ENCODE peak calls at places on chromosome 13, in five cellular contexts. P is neural progenitor cell, U is DND-41, J is GM23248, S is PC-3. Q is an unnamed sample. For H3K4me1, the result is how much of the 10 kb centered on the place peaks cover.

GRCh38 chr13:106118050-106118449 is 417.4 kb downstream of the EFNB2 start:
- DNase-seq in P (no peak), U (no peak), J (peak), S (no peak), Q (peak)

GRCh38 chr13:75226092-75226491 is 255.9 kb downstream of the TBC1D4 start:
- DNase-seq in P (no peak), U (no peak), J (peak), S (peak), Q (no peak)

GRCh38 chr13:33763021-33763420 is 54.9 kb upstream of the RFC3 start:
- DNase-seq in P (no peak), U (no peak), J (peak), S (no peak), Q (no peak)

GRCh38 chr13:50375792-50376191 is 360.5 kb downstream of the KCNRG start:
- DNase-seq in P (no peak), U (no peak), J (peak), S (peak), Q (peak)

GRCh38 chr13:75368167-75368566 is 113.8 kb downstream of the TBC1D4 start:
- DNase-seq in P (no peak), U (no peak), J (peak), S (peak), Q (peak)

GRCh38 chr13:59510377-59510776 is 653.4 kb downstream of the DIAPH3 start:
- DNase-seq in P (no peak), U (no peak), J (no peak), S (no peak), Q (no peak)

GRCh38 chr13:57680609-57681008 is 49.1 kb downstream of the PCDH17 start:
- DNase-seq in P (no peak), U (no peak), J (no peak), S (no peak), Q (no peak)

GRCh38 chr13:96822900-96823299 is 171.4 kb downstream of the OXGR1 start:
- DNase-seq in P (peak), U (no peak), J (peak), S (peak), Q (no peak)

GRCh38 chr13:81017525-81018152 is 676.7 kb upstream of the SPRY2 start:
- DNase-seq in P (peak), U (no peak), J (peak), S (peak), Q (peak)

GRCh38 chr13:101382701-101383100 is 33.6 kb downstream of the NALCN start:
- DNase-seq in P (no peak), U (no peak), J (no peak), S (no peak), Q (peak)

GRCh38 chr13:40315416-40316064 is 350.9 kb downstream of the FOXO1 start:
- DNase-seq in P (no peak), U (peak), J (no peak), S (no peak), Q (no peak)

GRCh38 chr13:26895808-26896466 is 135.4 kb upstream of the GPR12 start:
- DNase-seq in P (no peak), U (no peak), J (no peak), S (no peak), Q (no peak)

GRCh38 chr13:52786747-52787146 is 47.1 kb upstream of the CNMD start:
- DNase-seq in P (no peak), U (no peak), J (no peak), S (peak), Q (no peak)

GRCh38 chr13:112734696-112735547 is 45.1 kb downstream of the ATP11A start:
- DNase-seq in P (no peak), U (no peak), J (no peak), S (no peak), Q (peak)

GRCh38 chr13:112733112-112733511 is 43.3 kb downstream of the ATP11A start:
- DNase-seq in P (peak), U (no peak), J (no peak), S (no peak), Q (no peak)

GRCh38 chr13:112733661-112734379 is 44.0 kb downstream of the ATP11A start:
- DNase-seq in P (peak), U (no peak), J (no peak), S (no peak), Q (peak)

GRCh38 chr13:112737329-112737728 is 47.5 kb downstream of the ATP11A start:
- DNase-seq in P (no peak), U (no peak), J (no peak), S (no peak), Q (no peak)

DNA sequence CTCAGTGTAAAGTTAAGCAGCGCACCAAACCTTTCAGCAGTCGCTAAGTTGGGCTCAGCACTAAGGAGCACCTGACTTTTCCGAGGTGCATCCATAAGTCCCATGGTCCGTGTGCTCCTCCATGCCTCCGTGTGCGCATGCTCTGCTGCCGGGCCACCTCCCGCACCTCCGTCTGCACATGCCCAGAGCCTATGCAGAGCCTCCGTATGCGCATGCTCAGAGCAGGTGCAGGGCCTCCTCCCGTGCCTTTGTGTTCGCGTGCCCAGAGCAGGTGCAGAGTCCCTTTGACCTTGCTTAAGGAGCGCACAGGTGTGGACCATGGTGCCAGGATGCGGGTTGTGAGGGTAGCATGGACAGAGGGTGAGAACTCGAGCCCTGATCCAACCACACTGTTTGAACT is 46.0 kb downstream of the ATP11A start:
- DNase-seq in P (no peak), U (no peak), J (no peak), S (no peak), Q (no peak)
- H3K4me3 ChIP-seq in P (no peak), U (no peak), J (no peak), S (no peak), Q (no peak)

GRCh38 chr13:44234566-44234965 is 139.1 kb upstream of the SERP2 start:
- DNase-seq in P (no peak), U (no peak), J (peak), S (no peak), Q (no peak)
- H3K4me1 ChIP-seq in P (under half), U (under half), J (under half), S (half or more), Q (under half)

DNA sequence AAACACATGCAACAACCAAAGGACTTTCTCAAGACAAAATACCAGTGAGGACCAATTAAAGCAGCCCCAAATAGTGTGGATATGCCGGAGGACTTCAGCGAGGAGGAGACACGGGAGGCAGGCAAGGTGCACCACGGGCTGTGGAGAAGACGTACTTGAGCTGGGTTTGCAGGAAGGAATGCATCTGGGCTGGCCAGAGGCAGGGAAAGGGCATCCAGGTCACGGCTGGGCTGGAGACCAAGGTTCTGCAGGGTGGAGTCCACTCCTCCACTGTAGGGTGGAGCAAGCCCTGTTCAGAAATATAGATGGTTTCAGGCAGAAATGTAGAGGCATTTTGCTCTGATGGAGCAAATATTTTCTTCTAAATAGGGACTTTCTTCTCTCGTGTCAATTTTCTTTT is 36.6 kb upstream of the MEDAG start:
- DNase-seq in P (no peak), U (no peak), J (peak), S (no peak), Q (peak)
- H3K9ac ChIP-seq in P (no peak), U (no peak), J (peak), S (no peak), Q (peak)

GRCh38 chr13:73063166-73063565 is 4.4 kb downstream of the KLF5 start:
- DNase-seq in P (no peak), U (no peak), J (no peak), S (peak), Q (no peak)

GRCh38 chr13:73060251-73061160 is 1.7 kb downstream of the KLF5 start:
- DNase-seq in P (peak), U (no peak), J (peak), S (peak), Q (peak)

GRCh38 chr13:73064991-73065390 is 6.2 kb downstream of the KLF5 start:
- DNase-seq in P (no peak), U (no peak), J (no peak), S (no peak), Q (no peak)

GRCh38 chr13:73061478-73062275 is 2.9 kb downstream of the KLF5 start:
- DNase-seq in P (no peak), U (no peak), J (no peak), S (no peak), Q (peak)

GRCh38 chr13:73062368-73062767 is 3.6 kb downstream of the KLF5 start:
- DNase-seq in P (peak), U (no peak), J (no peak), S (no peak), Q (no peak)
- H3K4me3 ChIP-seq in P (no peak), U (no peak), J (no peak), S (peak), Q (no peak)

DNA sequence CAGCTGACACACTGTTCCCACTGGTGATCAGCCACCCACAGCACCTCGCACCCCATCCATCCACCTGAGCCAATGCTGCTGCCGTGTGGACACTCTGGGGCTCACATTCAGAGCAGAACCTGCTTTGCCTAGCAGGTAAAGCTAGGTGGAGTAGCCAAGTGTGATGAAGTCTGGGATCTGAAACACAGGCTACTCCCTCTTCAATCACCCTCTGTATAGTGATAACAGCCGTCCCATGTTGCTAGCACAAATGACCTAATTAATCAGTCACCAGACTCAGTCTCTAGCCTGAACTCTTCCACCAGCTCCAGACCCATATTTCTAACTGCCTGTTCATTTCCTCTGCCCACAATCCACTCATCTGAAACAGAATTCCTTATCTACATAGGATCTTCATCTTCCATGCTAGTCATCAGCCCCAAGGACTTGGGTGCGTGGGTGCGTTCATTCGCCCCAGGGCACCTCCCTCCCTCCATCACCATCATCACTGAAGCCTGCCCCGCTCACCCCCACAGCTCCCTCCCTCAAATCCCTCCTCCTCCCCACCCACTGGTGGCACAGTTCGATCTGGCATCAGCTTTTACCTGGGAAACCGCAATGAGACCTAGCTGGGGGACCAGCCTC is 19.8 kb downstream of the STK24 start:
- DNase-seq in P (no peak), U (no peak), J (peak), S (no peak), Q (no peak)
- H3K4me1 ChIP-seq in P (under half), U (under half), J (under half), S (under half), Q (under half)

DNA sequence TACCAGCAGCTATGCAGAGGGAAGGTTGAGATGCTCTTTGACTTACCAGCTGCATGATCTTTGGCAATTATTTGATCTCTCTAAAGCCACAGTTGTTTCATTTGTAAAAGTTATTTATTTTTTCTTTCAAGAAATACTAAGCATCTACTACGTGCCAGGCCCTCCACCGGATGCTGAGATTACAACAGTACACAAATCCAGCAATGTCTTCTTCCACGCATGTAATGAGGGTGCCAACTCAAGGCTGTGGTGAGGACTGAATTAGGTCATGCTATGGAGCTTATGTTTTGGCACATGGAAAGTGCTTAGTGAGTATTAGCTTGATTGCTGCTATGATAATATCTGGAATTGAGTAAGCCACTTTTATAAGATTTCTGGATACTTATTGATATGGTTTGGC is 358.2 kb downstream of the IRS2 start:
- DNase-seq in P (no peak), U (no peak), J (no peak), S (no peak), Q (no peak)
- H3K9ac ChIP-seq in P (no peak), U (no peak), J (no peak), S (no peak), Q (no peak)

GRCh38 chr13:110907951-110908898 is 6.6 kb downstream of the ANKRD10 start:
- DNase-seq in P (no peak), U (no peak), J (peak), S (peak), Q (no peak)
- H3K4me3 ChIP-seq in P (no peak), U (no peak), J (no peak), S (peak), Q (no peak)